ENCODE peak calls at places on chromosomes 7 and 10, in ten cellular contexts. I is right lobe of liver, H is body of pancreas, D is sigmoid colon, R is uterus, G is ovary, S is Peyer's patch, J is IMR-90, A is HCT116, T is tibial nerve. B is an unnamed sample.

GRCh38 chr10:121771957-121772356 is 155.9 kb downstream of the ATE1 start:
- DNase-seq in G (no peak), I (no peak), A (no peak), H (no peak), T (no peak), S (no peak), D (no peak), J (no peak), R (no peak), B (no peak)

GRCh38 chr7:151738925-151739324 is 138.0 kb downstream of the PRKAG2 start:
- DNase-seq in S (no peak), H (no peak), A (no peak), G (no peak), T (no peak), R (no peak), I (no peak), J (no peak), D (no peak), B (no peak)

GRCh38 chr7:143015102-143015501 is 11.8 kb downstream of the OR9A2 start:
- DNase-seq in S (no peak), A (no peak), J (no peak), R (no peak), I (no peak), D (no peak), G (no peak), T (no peak), H (no peak), B (no peak)

GRCh38 chr7:80135306-80136104 is 874 bp downstream of the GNAI1 start:
- DNase-seq in T (no peak), D (no peak), G (peak), A (no peak), J (peak), R (peak), S (peak), H (no peak), I (no peak), B (no peak)

GRCh38 chr10:92867235-92867634 is 18.9 kb downstream of the EXOC6 start:
- DNase-seq in I (no peak), J (no peak), S (no peak), G (no peak), A (no peak), H (no peak), T (no peak), D (no peak), R (no peak), B (no peak)

GRCh38 chr7:139698879-139699278 is 78.9 kb downstream of the HIPK2 start:
- DNase-seq in G (no peak), J (no peak), H (no peak), S (peak), D (no peak), T (no peak), I (no peak), A (no peak), R (no peak), B (no peak)

GRCh38 chr10:117186832-117187615 is 10.3 kb upstream of the KCNK18 start:
- DNase-seq in T (no peak), D (peak), H (no peak), R (no peak), S (no peak), G (no peak), J (peak), I (no peak), A (peak), B (no peak)

GRCh38 chr7:100211342-100211780 is 8.4 kb upstream of the PVRIG start:
- DNase-seq in D (no peak), I (no peak), R (no peak), A (no peak), T (no peak), H (no peak), S (no peak), J (no peak), G (no peak), B (no peak)

GRCh38 chr10:14478639-14479038 is 147.9 kb upstream of the FRMD4A start:
- DNase-seq in S (no peak), J (peak), A (peak), I (peak), G (peak), T (peak), D (peak), R (no peak), H (peak), B (peak)

GRCh38 chr7:159177270-159178036 is 32.8 kb upstream of the VIPR2 start:
- DNase-seq in T (no peak), S (no peak), A (no peak), I (no peak), D (no peak), J (no peak), R (peak), G (no peak), H (no peak), B (no peak)
- H3K4me3 ChIP-seq in T (no peak), S (no peak), A (no peak), I (no peak), D (no peak), J (no peak), R (no peak), G (no peak), H (no peak), B (no peak)

DNA sequence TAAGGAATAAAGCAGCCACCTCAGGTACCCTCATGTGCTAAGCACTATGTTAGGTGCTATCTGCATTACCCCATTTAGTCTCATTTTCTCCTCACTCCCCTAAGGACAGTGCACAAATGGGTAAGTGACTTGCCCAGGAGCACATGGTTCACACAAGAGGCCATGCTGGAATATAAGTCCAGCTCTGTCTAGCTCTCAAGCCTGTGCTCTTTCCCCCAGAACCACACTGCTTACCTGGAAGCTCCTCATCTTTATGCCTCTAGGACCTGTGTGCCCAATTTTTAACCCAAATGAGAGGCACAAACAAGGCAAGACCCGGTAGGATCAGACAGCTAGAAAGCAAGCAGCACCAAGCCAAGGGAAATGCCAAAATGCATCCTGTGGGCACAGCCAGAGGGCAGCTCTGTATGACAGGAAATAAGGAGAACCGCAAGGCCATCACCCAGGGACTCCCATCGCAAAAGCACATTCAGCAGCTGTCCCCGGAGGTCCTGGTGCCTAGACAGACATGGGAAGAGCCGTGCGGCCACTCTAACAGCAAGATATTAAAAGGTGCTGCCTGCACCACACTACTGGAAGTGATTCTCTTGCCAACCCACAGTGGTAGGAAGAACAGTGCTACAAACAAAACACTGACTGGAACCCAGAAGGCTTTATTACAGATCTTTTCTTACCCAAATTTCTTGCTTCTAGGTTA is 88.1 kb downstream of the GSAP start:
- DNase-seq in H (no peak), A (no peak), J (no peak), G (no peak), R (no peak), I (no peak), S (no peak), D (peak), T (no peak), B (no peak)
- TF ChIP-seq POLR2A in H (no peak), A (no peak), J (no peak), G (no peak), R (no peak), I (no peak), S (no peak), D (no peak), T (no peak), B (no peak)

GRCh38 chr10:124741922-124742417 is 2.2 kb downstream of the FAM53B start:
- DNase-seq in R (peak), D (peak), I (no peak), A (no peak), G (no peak), J (no peak), S (no peak), H (no peak), T (no peak), B (no peak)
- H3K4me3 ChIP-seq in R (peak), D (peak), I (peak), A (no peak), G (peak), J (no peak), S (peak), H (no peak), T (peak), B (peak)

GRCh38 chr10:72254891-72255568 is 18.7 kb upstream of the DDIT4 start:
- DNase-seq in S (peak), R (peak), A (no peak), G (peak), T (peak), D (peak), H (peak), I (peak), J (peak), B (peak)
- TF ChIP-seq POLR2A in S (peak), R (peak), A (no peak), G (peak), T (peak), D (no peak), H (no peak), I (peak), J (no peak), B (no peak)

DNA sequence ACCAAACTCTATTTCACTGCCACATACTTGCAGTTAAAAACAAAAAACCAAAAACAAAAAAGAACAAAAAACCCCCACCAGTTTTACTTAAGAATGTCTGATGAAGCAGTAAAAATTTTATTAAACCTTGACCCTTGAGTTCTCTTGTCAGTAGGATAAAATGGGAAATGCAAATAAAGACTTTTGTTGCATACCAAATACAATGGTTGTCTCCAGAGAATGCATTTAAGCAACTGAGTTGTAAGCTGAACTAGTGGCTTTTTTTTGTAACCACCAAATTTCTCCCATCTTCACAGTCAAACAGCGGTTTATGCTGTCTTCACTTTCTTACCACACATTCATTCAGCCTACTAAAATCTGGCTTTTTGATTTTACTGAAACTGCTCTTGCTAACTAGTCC is 3.1 kb downstream of the SYPL1 start:
- DNase-seq in I (no peak), J (no peak), G (no peak), S (no peak), H (no peak), T (no peak), D (no peak), R (no peak), A (no peak), B (no peak)
- H3K4me3 ChIP-seq in I (no peak), J (no peak), G (no peak), S (no peak), H (no peak), T (no peak), D (no peak), R (no peak), A (no peak), B (no peak)

GRCh38 chr7:47979145-47979831 is at the start of gene HUS1:
- DNase-seq in S (peak), I (peak), H (peak), A (peak), G (peak), D (peak), R (peak), T (peak), J (peak), B (peak)
- TF ChIP-seq POLR2A in S (peak), I (peak), H (peak), A (peak), G (peak), D (peak), R (peak), T (peak), J (peak), B (no peak)

GRCh38 chr7:65422670-65423069 is 49.0 kb downstream of the ZNF92 start:
- DNase-seq in G (no peak), A (no peak), T (no peak), D (no peak), J (no peak), I (no peak), S (no peak), R (no peak), H (no peak), B (no peak)
- H3K4me3 ChIP-seq in G (no peak), A (no peak), T (no peak), D (no peak), J (no peak), I (no peak), S (no peak), R (no peak), H (no peak), B (no peak)

DNA sequence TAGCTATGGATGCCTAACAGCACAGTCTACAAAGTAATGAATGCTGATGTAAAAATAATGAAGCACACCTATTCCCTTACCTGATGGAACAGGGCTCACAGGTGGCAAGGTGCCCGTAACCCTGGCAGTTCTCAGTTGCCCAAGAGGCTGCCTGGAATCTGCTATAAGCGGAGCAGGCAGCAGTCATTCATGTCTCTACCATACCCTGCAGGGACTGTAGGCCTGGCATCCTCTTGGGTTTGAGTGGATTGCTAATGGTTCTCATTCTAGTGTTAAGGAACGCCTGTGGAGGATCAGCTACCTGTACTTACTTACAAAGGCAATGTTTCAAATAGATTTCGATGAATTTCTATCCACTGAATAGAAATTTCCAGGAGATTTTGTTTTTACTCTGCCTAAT is 38.4 kb downstream of the BAIAP2L1 start:
- DNase-seq in A (no peak), J (no peak), G (no peak), D (no peak), S (no peak), H (no peak), T (no peak), I (no peak), R (no peak), B (peak)
- TF ChIP-seq POLR2A in A (no peak), J (no peak), G (no peak), D (no peak), S (no peak), H (no peak), T (no peak), I (no peak), R (no peak), B (no peak)

GRCh38 chr7:127654404-127655392 is 2.7 kb downstream of the SND1 start:
- DNase-seq in A (no peak), S (no peak), R (no peak), J (no peak), G (no peak), D (no peak), T (no peak), H (no peak), I (no peak), B (no peak)
- H3K4me3 ChIP-seq in A (no peak), S (no peak), R (no peak), J (no peak), G (no peak), D (no peak), T (no peak), H (no peak), I (peak), B (peak)